ENCODE peak calls at places on chromosome 5, in ten cellular contexts. G, K, J, I, D, E, V, C, X and P are unnamed samples. For H3K9me3, the result is how much of the 10 kb centered on the place peaks cover.

GRCh38 chr5:108101105-108101504 is 280.8 kb downstream of the FBXL17 start:
- DNase-seq in G (no peak), K (no peak), J (no peak), I (no peak), D (no peak), E (no peak), V (no peak), C (no peak), X (no peak), P (no peak)

GRCh38 chr5:66306105-66306843 is 162.2 kb downstream of the SREK1 start:
- DNase-seq in G (peak), K (no peak), J (peak), I (no peak), D (peak), E (no peak), V (peak), C (peak), X (no peak), P (peak)

GRCh38 chr5:170937914-170938313 is 76.1 kb downstream of the RANBP17 start:
- DNase-seq in G (no peak), K (no peak), J (no peak), I (no peak), D (no peak), E (no peak), V (no peak), C (no peak), X (no peak), P (no peak)

GRCh38 chr5:149376104-149376503 is 3.0 kb downstream of the IL17B start:
- DNase-seq in G (no peak), K (no peak), J (no peak), I (no peak), D (no peak), E (no peak), V (no peak), C (no peak), X (no peak), P (no peak)

GRCh38 chr5:72108200-72109050 is 1.1 kb downstream of the MAP1B start:
- DNase-seq in G (peak), K (peak), J (peak), I (peak), D (peak), E (peak), V (no peak), C (peak), X (peak), P (no peak)

GRCh38 chr5:127987354-127988148 is 96.0 kb upstream of the SLC12A2 start:
- DNase-seq in G (no peak), K (no peak), J (peak), I (no peak), D (no peak), E (no peak), V (no peak), C (no peak), X (no peak), P (no peak)

GRCh38 chr5:38208782-38209378 is 49.5 kb upstream of the EGFLAM start:
- DNase-seq in G (no peak), K (no peak), J (peak), I (no peak), D (peak), E (no peak), V (peak), C (peak), X (no peak), P (no peak)

GRCh38 chr5:165757756-165758155 is 2252.3 kb downstream of the MAT2B start:
- DNase-seq in G (no peak), K (no peak), J (no peak), I (no peak), D (no peak), E (no peak), V (no peak), C (no peak), X (no peak), P (no peak)

GRCh38 chr5:92916036-92916435 is 665.0 kb downstream of the NR2F1-AS1 start:
- DNase-seq in G (no peak), K (no peak), J (no peak), I (no peak), D (no peak), E (no peak), V (no peak), C (no peak), X (no peak), P (no peak)

DNA sequence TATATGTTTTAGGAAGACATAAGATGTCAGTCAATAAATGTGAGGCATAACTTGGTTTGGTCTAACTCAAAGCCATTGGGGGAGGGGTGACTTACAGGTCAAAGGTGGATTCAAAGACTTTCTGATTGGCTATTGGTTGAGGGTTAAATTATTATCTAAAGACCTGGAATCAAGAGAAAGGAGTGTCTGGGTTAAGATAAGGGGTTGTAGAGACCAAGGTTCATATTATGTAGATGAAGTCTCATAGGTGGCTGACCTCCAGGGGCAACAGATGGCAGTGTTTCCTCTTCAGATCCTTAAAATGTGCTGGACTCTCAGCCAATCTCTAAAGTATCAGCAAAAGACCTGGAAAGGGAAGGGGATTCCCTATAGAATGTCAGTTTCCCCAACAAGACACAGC is 51.3 kb upstream of the MINAR2 start:
- DNase-seq in G (no peak), K (no peak), J (no peak), I (no peak), D (no peak), E (no peak), V (no peak), C (no peak), X (no peak), P (no peak)
- H3K4me3 ChIP-seq in G (no peak), K (no peak), J (no peak), I (no peak), D (no peak), E (no peak), V (no peak), C (no peak), X (no peak), P (no peak)

GRCh38 chr5:98638111-98638510 is 135.4 kb upstream of the RGMB start:
- DNase-seq in G (no peak), K (no peak), J (no peak), I (no peak), D (no peak), E (no peak), V (no peak), C (no peak), X (no peak), P (no peak)

GRCh38 chr5:98638701-98639100 is 134.8 kb upstream of the RGMB start:
- DNase-seq in G (no peak), K (no peak), J (no peak), I (no peak), D (no peak), E (no peak), V (no peak), C (no peak), X (peak), P (no peak)

GRCh38 chr5:98639258-98639657 is 134.2 kb upstream of the RGMB start:
- DNase-seq in G (no peak), K (no peak), J (no peak), I (no peak), D (no peak), E (no peak), V (no peak), C (no peak), X (no peak), P (no peak)

GRCh38 chr5:98637607-98638006 is 135.9 kb upstream of the RGMB start:
- DNase-seq in G (no peak), K (no peak), J (no peak), I (no peak), D (no peak), E (no peak), V (no peak), C (no peak), X (no peak), P (no peak)

GRCh38 chr5:98643544-98643943 is 129.9 kb upstream of the RGMB start:
- DNase-seq in G (no peak), K (no peak), J (no peak), I (no peak), D (no peak), E (no peak), V (no peak), C (no peak), X (no peak), P (no peak)
- H3K9me3 ChIP-seq in G (under half), K (under half), J (under half), I (under half), D (under half), E (under half), V (under half), C (under half), X (under half), P (under half)

GRCh38 chr5:76401801-76402250 is 1.3 kb upstream of the IQGAP2 start:
- DNase-seq in G (no peak), K (peak), J (no peak), I (no peak), D (no peak), E (no peak), V (peak), C (no peak), X (no peak), P (peak)
- H3K4me3 ChIP-seq in G (peak), K (peak), J (peak), I (no peak), D (peak), E (peak), V (peak), C (peak), X (peak), P (peak)

DNA sequence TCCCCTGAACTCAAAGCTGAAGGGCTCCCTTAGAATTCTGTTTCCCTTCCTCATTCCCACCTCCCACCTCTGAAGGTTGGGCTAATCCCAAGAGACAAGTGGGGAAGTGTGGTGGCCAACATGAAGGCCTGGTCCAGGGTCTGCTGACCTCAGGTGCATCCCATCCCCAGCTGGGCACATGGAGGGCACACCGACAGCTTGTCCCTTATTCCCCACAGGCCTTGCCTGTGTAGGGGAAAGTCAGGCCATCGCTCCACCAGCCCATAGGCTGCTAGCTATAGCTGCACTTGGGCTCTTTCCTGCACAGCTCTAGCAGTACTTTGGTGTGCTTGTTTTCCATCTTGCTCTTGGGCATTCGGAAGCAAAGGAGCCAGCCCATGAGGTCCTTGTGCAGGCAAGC is 247.7 kb downstream of the CDH12 start:
- DNase-seq in G (no peak), K (no peak), J (no peak), I (no peak), D (no peak), E (no peak), V (no peak), C (no peak), X (no peak), P (no peak)
- H3K9me3 ChIP-seq in G (under half), K (under half), J (under half), I (under half), D (under half), E (under half), V (under half), C (under half), X (under half), P (under half)

GRCh38 chr5:141101059-141101458 is 786 bp downstream of the PCDHB3 start:
- DNase-seq in G (no peak), K (no peak), J (no peak), I (no peak), D (no peak), E (no peak), V (no peak), C (no peak), X (peak), P (no peak)
- H3K4me3 ChIP-seq in G (peak), K (peak), J (no peak), I (no peak), D (peak), E (peak), V (no peak), C (no peak), X (peak), P (no peak)

GRCh38 chr5:176432707-176433106 is 15.5 kb upstream of the FAF2 start:
- DNase-seq in G (no peak), K (no peak), J (no peak), I (no peak), D (no peak), E (no peak), V (no peak), C (no peak), X (no peak), P (no peak)
- H3K9me3 ChIP-seq in G (under half), K (under half), J (under half), I (under half), D (under half), E (under half), V (under half), C (under half), X (under half), P (under half)

GRCh38 chr5:10601246-10602030 is 37.6 kb downstream of the ANKRD33B start:
- DNase-seq in G (peak), K (peak), J (no peak), I (peak), D (peak), E (peak), V (no peak), C (peak), X (peak), P (no peak)
- H3K4me3 ChIP-seq in G (peak), K (no peak), J (no peak), I (no peak), D (peak), E (peak), V (no peak), C (peak), X (peak), P (peak)

DNA sequence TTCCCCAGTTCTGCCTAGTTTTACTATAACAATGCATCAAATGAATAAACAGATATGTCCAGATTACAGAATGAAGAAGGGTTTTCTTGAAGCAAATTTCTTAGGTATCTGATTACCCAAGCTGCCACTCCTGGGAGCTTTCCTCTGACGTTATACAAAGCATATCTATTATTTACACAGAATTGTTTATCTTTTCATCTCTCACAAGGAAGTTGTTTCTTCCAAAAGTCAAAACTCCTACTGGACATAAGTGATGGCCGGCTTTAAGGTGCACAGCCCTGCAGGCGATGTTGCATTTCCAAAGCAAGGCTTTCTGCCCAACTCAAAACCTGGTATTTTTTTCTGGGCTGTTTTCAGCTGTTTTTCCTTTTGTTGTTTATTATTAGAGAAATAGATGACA is 73.4 kb upstream of the ANKH start:
- DNase-seq in G (no peak), K (no peak), J (no peak), I (no peak), D (no peak), E (no peak), V (no peak), C (no peak), X (no peak), P (no peak)
- H3K9me3 ChIP-seq in G (under half), K (under half), J (under half), I (under half), D (under half), E (under half), V (under half), C (under half), X (under half), P (under half)

DNA sequence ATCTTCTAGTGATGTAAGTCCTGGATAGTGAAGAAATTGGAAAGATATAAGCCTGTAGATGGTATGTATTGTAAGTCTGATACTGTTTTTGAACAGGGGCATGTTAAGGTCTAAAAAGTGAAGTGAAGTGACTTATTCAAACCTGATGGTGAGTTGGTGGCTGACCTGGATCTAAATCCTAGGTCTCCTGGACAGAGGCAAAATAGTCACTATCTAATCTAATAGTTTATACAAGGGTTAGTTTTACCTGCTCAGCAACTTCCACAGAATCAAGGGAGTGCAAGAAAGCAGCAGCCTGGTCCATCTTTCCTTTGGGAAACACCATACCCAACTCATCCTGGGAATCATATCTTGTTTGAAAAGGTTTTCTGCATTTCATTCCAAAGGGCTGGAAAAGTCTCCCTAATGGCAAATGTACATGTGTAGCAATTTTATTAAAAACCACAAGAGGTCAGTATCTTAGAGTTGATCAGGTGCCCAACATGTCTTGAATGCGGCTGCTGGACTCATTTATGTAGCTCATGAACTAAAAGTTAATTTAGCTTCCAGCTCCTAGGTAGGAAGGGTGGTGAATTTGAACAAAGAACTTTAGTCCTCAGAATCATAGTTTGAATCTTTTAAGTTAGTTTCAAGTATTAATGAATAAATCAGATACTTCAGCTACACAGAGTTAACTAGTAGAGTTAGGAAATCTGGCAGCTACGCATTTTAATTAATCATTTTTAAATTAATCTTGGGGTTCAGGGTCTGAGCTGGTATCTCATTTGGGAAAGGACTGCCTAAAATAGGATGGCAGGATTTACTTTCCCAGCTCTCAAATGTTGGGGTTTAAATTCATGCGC is 26.0 kb downstream of the SKP2 start:
- DNase-seq in G (no peak), K (no peak), J (peak), I (no peak), D (no peak), E (no peak), V (no peak), C (peak), X (no peak), P (no peak)
- H3K4me3 ChIP-seq in G (no peak), K (no peak), J (no peak), I (no peak), D (no peak), E (no peak), V (no peak), C (no peak), X (no peak), P (no peak)